ENCODE peak calls at places on chromosomes 1 and 21, in five cellular contexts. K is A172, Z is GM12891, H is NCI-H524, X is substantia nigra. T is an unnamed sample.

GRCh38 chr21:37380349-37381323 is 14.1 kb downstream of the DYRK1A start:
- DNase-seq in K (peak), X (no peak), Z (no peak), H (peak), T (no peak)

GRCh38 chr1:7561331-7561921 is 209.7 kb upstream of the VAMP3 start:
- DNase-seq in K (no peak), X (no peak), Z (peak), H (no peak), T (no peak)

GRCh38 chr1:205504311-205505075 is at the start of gene CDK18:
- DNase-seq in Z (no peak), H (peak), K (peak), X (peak), T (peak)

GRCh38 chr1:57468661-57469523 is 45.0 kb upstream of the DAB1 start:
- DNase-seq in Z (no peak), X (no peak), K (no peak), H (no peak), T (no peak)

GRCh38 chr1:228964178-228964819 is 229.0 kb downstream of the RHOU start:
- DNase-seq in H (no peak), Z (no peak), X (no peak), K (peak), T (no peak)

GRCh38 chr1:59142663-59143487 is 154.0 kb upstream of the FGGY start:
- DNase-seq in H (no peak), Z (no peak), X (no peak), K (peak), T (no peak)

GRCh38 chr1:28632560-28632959 is 10.3 kb downstream of the TAF12 start:
- DNase-seq in H (no peak), K (no peak), Z (no peak), X (no peak), T (no peak)

GRCh38 chr1:100187912-100188311 is 9.9 kb upstream of the LRRC39 start:
- DNase-seq in H (no peak), Z (no peak), K (no peak), X (no peak), T (no peak)